ENCODE peak calls at places on chromosome 21, in seven cellular contexts. One of them, this sample, is unnamed. For H3K9me3, the result is how much of the 10 kb centered on the place peaks cover.

GRCh38 chr21:42865361-42866160 is 13.8 kb downstream of the WDR4 start:
- DNase-seq in lower lobe of right lung: peak
- DNase-seq in psoas muscle: no peak
- DNase-seq in tibial artery: no peak
- DNase-seq in IMR-90: no peak
- DNase-seq in astrocyte: no peak
- DNase-seq in CD4-positive, alpha-beta memory T cell: no peak
- DNase-seq in this sample: no peak

GRCh38 chr21:42376338-42376982 is 10.1 kb upstream of the TFF1 start:
- DNase-seq in lower lobe of right lung: peak
- DNase-seq in psoas muscle: no peak
- DNase-seq in tibial artery: no peak
- DNase-seq in IMR-90: no peak
- DNase-seq in astrocyte: no peak
- DNase-seq in CD4-positive, alpha-beta memory T cell: no peak
- DNase-seq in this sample: no peak

GRCh38 chr21:33255404-33255803 is 10.8 kb upstream of the IL10RB start:
- DNase-seq in lower lobe of right lung: no peak
- DNase-seq in psoas muscle: no peak
- DNase-seq in tibial artery: no peak
- DNase-seq in IMR-90: no peak
- DNase-seq in astrocyte: no peak
- DNase-seq in CD4-positive, alpha-beta memory T cell: no peak
- DNase-seq in this sample: no peak

GRCh38 chr21:42012763-42013329 is 2.7 kb upstream of the ZBTB21 start:
- DNase-seq in lower lobe of right lung: no peak
- DNase-seq in psoas muscle: no peak
- DNase-seq in tibial artery: no peak
- DNase-seq in IMR-90: no peak
- DNase-seq in astrocyte: no peak
- DNase-seq in CD4-positive, alpha-beta memory T cell: no peak
- DNase-seq in this sample: no peak

GRCh38 chr21:39452965-39453332 is 1.2 kb downstream of the SH3BGR start:
- DNase-seq in lower lobe of right lung: no peak
- DNase-seq in psoas muscle: no peak
- DNase-seq in tibial artery: no peak
- DNase-seq in IMR-90: no peak
- DNase-seq in astrocyte: no peak
- DNase-seq in CD4-positive, alpha-beta memory T cell: no peak
- DNase-seq in this sample: no peak

GRCh38 chr21:33518899-33519298 is 23.0 kb downstream of the GART start:
- DNase-seq in lower lobe of right lung: no peak
- DNase-seq in psoas muscle: no peak
- DNase-seq in tibial artery: no peak
- DNase-seq in IMR-90: no peak
- DNase-seq in astrocyte: no peak
- DNase-seq in CD4-positive, alpha-beta memory T cell: no peak
- DNase-seq in this sample: no peak

GRCh38 chr21:34536311-34536710 is 24.3 kb upstream of the KCNE1 start:
- DNase-seq in lower lobe of right lung: no peak
- DNase-seq in psoas muscle: no peak
- DNase-seq in tibial artery: no peak
- DNase-seq in IMR-90: no peak
- DNase-seq in astrocyte: no peak
- DNase-seq in CD4-positive, alpha-beta memory T cell: no peak
- DNase-seq in this sample: no peak

GRCh38 chr21:36059823-36060158 is 535 bp downstream of the SETD4 start:
- DNase-seq in lower lobe of right lung: no peak
- DNase-seq in psoas muscle: peak
- DNase-seq in tibial artery: peak
- DNase-seq in IMR-90: no peak
- DNase-seq in astrocyte: no peak
- DNase-seq in CD4-positive, alpha-beta memory T cell: no peak
- DNase-seq in this sample: no peak

GRCh38 chr21:34707876-34708325 is 39.1 kb downstream of the CLIC6 start:
- DNase-seq in lower lobe of right lung: no peak
- DNase-seq in psoas muscle: no peak
- DNase-seq in tibial artery: no peak
- DNase-seq in IMR-90: no peak
- DNase-seq in astrocyte: no peak
- DNase-seq in CD4-positive, alpha-beta memory T cell: peak
- DNase-seq in this sample: peak

GRCh38 chr21:42815217-42815616 is 64.1 kb downstream of the WDR4 start:
- DNase-seq in lower lobe of right lung: no peak
- DNase-seq in psoas muscle: no peak
- DNase-seq in tibial artery: no peak
- DNase-seq in IMR-90: no peak
- DNase-seq in astrocyte: no peak
- DNase-seq in CD4-positive, alpha-beta memory T cell: no peak
- DNase-seq in this sample: no peak

GRCh38 chr21:45573452-45574035 is 31.3 kb upstream of the SLC19A1 start:
- DNase-seq in lower lobe of right lung: peak
- DNase-seq in psoas muscle: no peak
- DNase-seq in tibial artery: no peak
- DNase-seq in IMR-90: no peak
- DNase-seq in astrocyte: no peak
- DNase-seq in CD4-positive, alpha-beta memory T cell: no peak
- DNase-seq in this sample: no peak

GRCh38 chr21:16667395-16667794 is 845.4 kb upstream of the CXADR start:
- DNase-seq in lower lobe of right lung: no peak
- DNase-seq in psoas muscle: no peak
- DNase-seq in tibial artery: no peak
- DNase-seq in IMR-90: no peak
- DNase-seq in astrocyte: no peak
- DNase-seq in CD4-positive, alpha-beta memory T cell: no peak
- DNase-seq in this sample: no peak

GRCh38 chr21:34517491-34518245 is 5.7 kb upstream of the KCNE1 start:
- DNase-seq in lower lobe of right lung: no peak
- DNase-seq in psoas muscle: no peak
- DNase-seq in tibial artery: no peak
- DNase-seq in IMR-90: no peak
- DNase-seq in astrocyte: no peak
- DNase-seq in CD4-positive, alpha-beta memory T cell: no peak
- DNase-seq in this sample: no peak

GRCh38 chr21:27565418-27565817 is 598.5 kb upstream of the ADAMTS5 start:
- DNase-seq in lower lobe of right lung: no peak
- DNase-seq in psoas muscle: no peak
- DNase-seq in tibial artery: no peak
- DNase-seq in IMR-90: no peak
- DNase-seq in astrocyte: no peak
- DNase-seq in CD4-positive, alpha-beta memory T cell: no peak
- DNase-seq in this sample: no peak

GRCh38 chr21:44681861-44682579 is at the start of gene KRTAP12-1:
- DNase-seq in lower lobe of right lung: no peak
- DNase-seq in psoas muscle: no peak
- DNase-seq in tibial artery: no peak
- DNase-seq in IMR-90: no peak
- DNase-seq in astrocyte: no peak
- DNase-seq in CD4-positive, alpha-beta memory T cell: no peak
- DNase-seq in this sample: no peak

GRCh38 chr21:14259669-14260458 is 43.9 kb downstream of the RBM11 start:
- DNase-seq in lower lobe of right lung: no peak
- DNase-seq in psoas muscle: no peak
- DNase-seq in tibial artery: no peak
- DNase-seq in IMR-90: peak
- DNase-seq in astrocyte: peak
- DNase-seq in CD4-positive, alpha-beta memory T cell: no peak
- DNase-seq in this sample: no peak

GRCh38 chr21:34018910-34019309 is 54.5 kb upstream of the MRPS6 start:
- DNase-seq in lower lobe of right lung: no peak
- DNase-seq in psoas muscle: no peak
- DNase-seq in tibial artery: no peak
- DNase-seq in IMR-90: no peak
- DNase-seq in astrocyte: no peak
- DNase-seq in CD4-positive, alpha-beta memory T cell: no peak
- DNase-seq in this sample: no peak

GRCh38 chr21:42834730-42835191 is 44.6 kb downstream of the WDR4 start:
- DNase-seq in lower lobe of right lung: no peak
- DNase-seq in psoas muscle: no peak
- DNase-seq in tibial artery: no peak
- DNase-seq in IMR-90: no peak
- DNase-seq in astrocyte: no peak
- DNase-seq in CD4-positive, alpha-beta memory T cell: no peak
- DNase-seq in this sample: no peak

GRCh38 chr21:14977814-14978213 is 87.0 kb downstream of the NRIP1 start:
- DNase-seq in lower lobe of right lung: no peak
- DNase-seq in psoas muscle: no peak
- DNase-seq in tibial artery: no peak
- DNase-seq in IMR-90: no peak
- DNase-seq in astrocyte: no peak
- DNase-seq in CD4-positive, alpha-beta memory T cell: no peak
- DNase-seq in this sample: no peak

GRCh38 chr21:36709868-36710728 is 11.2 kb downstream of the SIM2 start:
- DNase-seq in lower lobe of right lung: no peak
- DNase-seq in psoas muscle: no peak
- DNase-seq in tibial artery: no peak
- DNase-seq in IMR-90: no peak
- DNase-seq in astrocyte: no peak
- DNase-seq in CD4-positive, alpha-beta memory T cell: no peak
- DNase-seq in this sample: no peak

GRCh38 chr21:37072988-37073416 is at the start of the genes PIGP and TTC3:
- DNase-seq in lower lobe of right lung: peak
- DNase-seq in psoas muscle: peak
- DNase-seq in tibial artery: peak
- DNase-seq in IMR-90: peak
- DNase-seq in astrocyte: peak
- DNase-seq in CD4-positive, alpha-beta memory T cell: peak
- DNase-seq in this sample: peak

GRCh38 chr21:30448514-30448913 is 8.4 kb downstream of the KRTAP15-1 start:
- DNase-seq in lower lobe of right lung: no peak
- DNase-seq in psoas muscle: no peak
- DNase-seq in tibial artery: no peak
- DNase-seq in IMR-90: no peak
- DNase-seq in astrocyte: no peak
- DNase-seq in CD4-positive, alpha-beta memory T cell: no peak
- DNase-seq in this sample: no peak

GRCh38 chr21:30439975-30440374 is at the start of gene KRTAP15-1:
- DNase-seq in lower lobe of right lung: no peak
- DNase-seq in psoas muscle: no peak
- DNase-seq in tibial artery: no peak
- DNase-seq in IMR-90: no peak
- DNase-seq in astrocyte: no peak
- DNase-seq in CD4-positive, alpha-beta memory T cell: no peak
- DNase-seq in this sample: no peak

GRCh38 chr21:30443226-30443625 is 3.2 kb downstream of the KRTAP15-1 start:
- DNase-seq in lower lobe of right lung: no peak
- DNase-seq in psoas muscle: no peak
- DNase-seq in tibial artery: no peak
- DNase-seq in IMR-90: no peak
- DNase-seq in astrocyte: no peak
- DNase-seq in CD4-positive, alpha-beta memory T cell: no peak
- DNase-seq in this sample: no peak

GRCh38 chr21:30446969-30447368 is 6.9 kb downstream of the KRTAP15-1 start:
- DNase-seq in lower lobe of right lung: no peak
- DNase-seq in psoas muscle: no peak
- DNase-seq in tibial artery: no peak
- DNase-seq in IMR-90: no peak
- DNase-seq in astrocyte: no peak
- DNase-seq in CD4-positive, alpha-beta memory T cell: no peak
- DNase-seq in this sample: no peak

DNA sequence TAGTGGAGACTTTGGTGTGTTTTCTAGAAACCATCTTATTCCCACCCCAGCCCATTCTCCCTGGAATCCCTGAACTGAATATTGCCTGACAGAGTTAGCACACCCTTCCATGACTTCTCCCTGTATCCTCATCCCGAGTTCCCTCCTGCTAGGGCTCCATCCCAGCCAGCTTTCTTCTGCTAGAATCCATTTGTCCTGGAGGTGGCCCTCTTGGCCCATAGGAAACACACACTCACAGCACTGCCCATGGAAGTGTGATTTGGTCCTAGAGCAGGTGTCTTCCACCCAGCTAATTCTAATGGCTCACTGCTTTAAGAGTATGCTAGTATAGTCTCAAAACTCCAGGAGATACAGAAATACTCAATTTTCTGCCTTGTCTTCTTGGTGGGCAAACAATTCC is 4.1 kb downstream of the KRTAP15-1 start:
- DNase-seq in lower lobe of right lung: no peak
- DNase-seq in psoas muscle: no peak
- DNase-seq in tibial artery: no peak
- DNase-seq in IMR-90: no peak
- DNase-seq in astrocyte: no peak
- DNase-seq in CD4-positive, alpha-beta memory T cell: no peak
- DNase-seq in this sample: no peak
- H3K9me3 ChIP-seq in lower lobe of right lung: under half
- H3K9me3 ChIP-seq in psoas muscle: under half
- H3K9me3 ChIP-seq in tibial artery: under half
- H3K9me3 ChIP-seq in IMR-90: under half
- H3K9me3 ChIP-seq in astrocyte: under half
- H3K9me3 ChIP-seq in CD4-positive, alpha-beta memory T cell: under half
- H3K9me3 ChIP-seq in this sample: under half

GRCh38 chr21:9755611-9756010 is 765.8 kb upstream of the TPTE start:
- DNase-seq in lower lobe of right lung: no peak
- DNase-seq in psoas muscle: no peak
- DNase-seq in tibial artery: no peak
- DNase-seq in IMR-90: no peak
- DNase-seq in astrocyte: no peak
- DNase-seq in CD4-positive, alpha-beta memory T cell: no peak
- DNase-seq in this sample: no peak
- H3K9me3 ChIP-seq in lower lobe of right lung: under half
- H3K9me3 ChIP-seq in psoas muscle: under half
- H3K9me3 ChIP-seq in tibial artery: under half
- H3K9me3 ChIP-seq in IMR-90: under half
- H3K9me3 ChIP-seq in astrocyte: under half
- H3K9me3 ChIP-seq in CD4-positive, alpha-beta memory T cell: under half
- H3K9me3 ChIP-seq in this sample: under half

DNA sequence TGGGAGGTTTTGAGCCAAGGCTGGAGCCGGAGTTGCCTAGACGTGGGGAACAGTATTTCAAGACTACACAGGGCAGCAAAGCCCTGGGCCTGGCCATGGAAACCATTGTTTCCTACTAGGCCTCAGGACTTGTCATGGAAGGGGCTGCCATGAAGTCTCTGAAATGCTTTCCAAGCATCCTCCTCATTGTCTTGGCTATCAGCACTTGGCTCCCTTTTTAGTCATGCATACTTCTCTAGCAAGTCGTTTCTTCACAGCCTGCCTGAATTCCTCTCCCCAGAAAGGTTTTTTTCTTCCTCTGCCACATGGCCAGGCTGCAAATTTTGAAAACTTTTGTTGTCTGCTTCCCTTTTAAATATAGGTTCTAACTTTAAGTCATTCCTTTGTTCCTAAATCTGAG is 406.6 kb upstream of the TMPRSS15 start:
- DNase-seq in lower lobe of right lung: no peak
- DNase-seq in psoas muscle: no peak
- DNase-seq in tibial artery: no peak
- DNase-seq in IMR-90: no peak
- DNase-seq in astrocyte: no peak
- DNase-seq in CD4-positive, alpha-beta memory T cell: no peak
- DNase-seq in this sample: no peak
- H3K9me3 ChIP-seq in lower lobe of right lung: under half
- H3K9me3 ChIP-seq in psoas muscle: under half
- H3K9me3 ChIP-seq in tibial artery: under half
- H3K9me3 ChIP-seq in IMR-90: under half
- H3K9me3 ChIP-seq in astrocyte: under half
- H3K9me3 ChIP-seq in CD4-positive, alpha-beta memory T cell: under half
- H3K9me3 ChIP-seq in this sample: under half

DNA sequence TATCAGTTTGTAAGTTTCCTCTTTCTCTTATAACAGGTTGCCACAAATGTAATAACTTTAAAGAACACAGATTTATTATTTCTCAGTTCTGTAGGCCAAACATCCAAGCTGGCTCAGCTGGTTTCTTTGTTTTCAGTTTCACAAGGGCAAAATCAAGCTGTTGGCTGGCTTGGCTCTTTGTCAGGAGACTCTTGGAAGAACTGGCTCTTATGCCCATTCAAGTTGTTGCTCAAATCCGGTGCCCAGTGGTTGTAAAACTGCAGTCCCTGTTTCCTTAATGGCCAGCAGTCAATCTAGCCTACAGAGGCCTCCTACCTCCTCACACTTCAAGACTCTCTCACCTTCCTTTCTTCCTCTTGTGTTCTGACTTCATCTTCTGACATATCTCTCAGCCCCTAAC is 1171.0 kb downstream of the MRPL39 start:
- DNase-seq in lower lobe of right lung: no peak
- DNase-seq in psoas muscle: no peak
- DNase-seq in tibial artery: no peak
- DNase-seq in IMR-90: no peak
- DNase-seq in astrocyte: no peak
- DNase-seq in CD4-positive, alpha-beta memory T cell: no peak
- DNase-seq in this sample: no peak
- H3K9me3 ChIP-seq in lower lobe of right lung: under half
- H3K9me3 ChIP-seq in psoas muscle: under half
- H3K9me3 ChIP-seq in tibial artery: under half
- H3K9me3 ChIP-seq in IMR-90: under half
- H3K9me3 ChIP-seq in astrocyte: under half
- H3K9me3 ChIP-seq in CD4-positive, alpha-beta memory T cell: under half
- H3K9me3 ChIP-seq in this sample: under half

This sample was measured in CD4-positive, alpha-beta T cell.